ENCODE peak calls at places on chromosomes 5 and 9, in seven cellular contexts. A is AG10803, N is brain microvascular endothelial cell, K is A549, Z is choroid plexus epithelial cell, X is GM12865, P is mucosa of descending colon. Q is an unnamed sample.

GRCh38 chr9:88187631-88188030 is 49.4 kb upstream of the SPATA31C2 start:
- DNase-seq in A (peak), N (no peak), K (no peak), Z (peak), X (no peak), P (no peak), Q (peak)

GRCh38 chr9:7298123-7298522 is 501.5 kb downstream of the DMAC1 start:
- DNase-seq in A (no peak), N (no peak), K (no peak), Z (no peak), X (peak), P (no peak), Q (no peak)

GRCh38 chr9:77427256-77427927 is 220.7 kb downstream of the GNA14 start:
- DNase-seq in A (no peak), N (no peak), K (no peak), Z (no peak), X (no peak), P (no peak), Q (no peak)

GRCh38 chr5:6492934-6493333 is 44.3 kb downstream of the UBE2QL1 start:
- DNase-seq in A (no peak), N (no peak), K (no peak), Z (no peak), X (peak), P (no peak), Q (no peak)

GRCh38 chr5:151477106-151477505 is 29.7 kb downstream of the SLC36A1 start:
- DNase-seq in A (peak), N (peak), K (no peak), Z (peak), X (no peak), P (no peak), Q (no peak)

GRCh38 chr9:30967484-30967883 is 1417.0 kb upstream of the ACO1 start:
- DNase-seq in A (no peak), N (no peak), K (no peak), Z (peak), X (no peak), P (no peak), Q (no peak)

GRCh38 chr5:76660360-76660759 is 37.2 kb upstream of the F2RL2 start:
- DNase-seq in A (peak), N (no peak), K (no peak), Z (peak), X (no peak), P (no peak), Q (peak)

GRCh38 chr9:127974002-127974768 is 6.6 kb downstream of the EEIG1 start:
- DNase-seq in A (no peak), N (no peak), K (no peak), Z (no peak), X (no peak), P (no peak), Q (no peak)

DNA sequence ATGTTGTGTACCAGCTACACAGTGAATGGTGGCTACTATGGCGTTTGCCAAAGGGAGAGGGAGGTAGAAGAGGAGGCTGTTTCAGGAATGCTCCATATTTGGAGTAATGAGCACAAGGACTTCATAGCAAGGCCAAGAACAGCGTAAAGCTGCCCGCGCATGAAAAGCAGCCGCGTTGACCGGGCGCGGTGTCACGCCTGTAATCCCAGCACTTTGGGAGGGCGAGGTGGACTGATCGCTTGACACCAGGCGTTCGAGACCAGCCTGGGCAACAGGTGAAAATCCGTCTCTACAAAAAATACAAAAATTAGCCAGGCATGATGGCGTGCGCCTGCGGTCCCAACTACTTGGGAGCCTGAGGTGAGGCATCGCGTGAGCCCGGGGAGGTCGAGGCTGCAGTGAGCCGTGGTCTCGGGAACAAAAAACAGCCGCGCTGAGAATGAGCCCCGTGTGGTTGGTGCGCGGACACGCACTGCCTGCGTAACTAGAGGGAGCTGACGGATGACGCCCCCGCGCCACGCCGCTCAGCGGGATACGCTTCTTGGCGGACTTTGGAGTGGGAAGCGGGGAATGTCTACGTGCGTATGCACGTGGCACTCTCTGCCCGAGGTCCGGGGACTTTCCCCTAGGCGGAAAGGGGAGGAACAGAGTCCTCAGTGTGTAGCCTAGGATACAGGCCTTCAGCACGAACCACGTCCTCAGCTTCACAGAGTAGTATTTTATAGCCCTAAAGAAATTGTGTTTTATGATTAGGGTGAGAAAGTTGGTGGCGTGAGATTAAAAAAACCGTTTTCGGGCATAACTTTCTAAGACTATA is at the start of gene RMRP:
- DNase-seq in A (peak), N (peak), K (peak), Z (peak), X (peak), P (peak), Q (peak)
- TF ChIP-seq CTCF in A (peak), N (peak), K (no peak), Z (peak), X (peak), P (peak), Q (peak)

GRCh38 chr5:68288756-68289134 is 73.2 kb downstream of the PIK3R1 start:
- DNase-seq in A (no peak), N (no peak), K (no peak), Z (no peak), X (no peak), P (peak), Q (no peak)

GRCh38 chr5:68285857-68286611 is 70.5 kb downstream of the PIK3R1 start:
- DNase-seq in A (peak), N (no peak), K (no peak), Z (peak), X (peak), P (no peak), Q (no peak)

GRCh38 chr5:68287976-68288755 is 72.6 kb downstream of the PIK3R1 start:
- DNase-seq in A (peak), N (peak), K (peak), Z (peak), X (peak), P (peak), Q (no peak)

GRCh38 chr5:68286612-68286912 is 71.0 kb downstream of the PIK3R1 start:
- DNase-seq in A (no peak), N (no peak), K (no peak), Z (no peak), X (no peak), P (no peak), Q (no peak)

GRCh38 chr5:68287631-68287975 is 72.0 kb downstream of the PIK3R1 start:
- DNase-seq in A (no peak), N (no peak), K (no peak), Z (no peak), X (no peak), P (no peak), Q (no peak)
- H3K4me3 ChIP-seq in A (peak), N (peak), K (no peak), Z (peak), X (peak), P (no peak), Q (no peak)

GRCh38 chr5:78056901-78057514 is 237.5 kb downstream of the AP3B1 start:
- DNase-seq in A (no peak), N (peak), K (peak), Z (peak), X (no peak), P (no peak), Q (no peak)
- TF ChIP-seq CTCF in A (no peak), N (peak), K (peak), Z (peak), X (no peak), P (no peak), Q (no peak)

DNA sequence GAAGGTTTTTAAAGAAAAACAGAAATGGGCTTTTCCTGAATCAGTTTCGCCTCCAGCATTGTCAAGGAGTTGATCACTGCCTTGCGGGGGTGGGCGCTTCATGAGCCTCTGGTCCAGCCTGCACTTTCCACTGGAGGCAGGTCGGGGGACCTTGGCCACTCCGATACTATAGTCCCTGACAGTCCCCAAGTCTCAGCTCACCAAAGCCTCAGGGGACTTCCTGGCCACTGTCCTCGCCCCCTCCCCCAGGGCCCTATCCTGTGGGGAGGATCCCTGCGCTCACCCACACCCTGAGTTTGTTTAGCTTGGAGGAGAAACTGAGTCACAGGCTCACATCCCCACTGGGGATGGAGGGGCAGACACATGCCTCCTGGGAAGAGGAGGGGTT is 1.4 kb downstream of the SLC6A19 start:
- DNase-seq in A (no peak), N (no peak), K (no peak), Z (no peak), X (no peak), P (peak), Q (no peak)
- H3K4me3 ChIP-seq in A (no peak), N (no peak), K (no peak), Z (no peak), X (no peak), P (no peak), Q (no peak)

GRCh38 chr5:2140501-2140900 is 257.8 kb upstream of the IRX4 start:
- DNase-seq in A (no peak), N (no peak), K (no peak), Z (no peak), X (no peak), P (no peak), Q (no peak)
- TF ChIP-seq CTCF in A (no peak), N (no peak), K (no peak), Z (no peak), X (no peak), P (no peak), Q (no peak)

GRCh38 chr9:93254806-93255519 is 71.0 kb downstream of the WNK2 start:
- DNase-seq in A (no peak), N (no peak), K (no peak), Z (no peak), X (no peak), P (no peak), Q (no peak)
- H3K4me3 ChIP-seq in A (no peak), N (no peak), K (no peak), Z (no peak), X (no peak), P (no peak), Q (no peak)

GRCh38 chr9:29691758-29692407 is 2118.6 kb upstream of the C9orf72 start:
- DNase-seq in A (no peak), N (peak), K (no peak), Z (peak), X (peak), P (no peak), Q (no peak)
- TF ChIP-seq CTCF in A (no peak), N (peak), K (peak), Z (peak), X (peak), P (no peak), Q (no peak)

Q was measured in AG09309.